ENCODE peak calls at places on chromosome 18, in four cellular contexts. Q is GM13977, I is PC-3, A is A549. D is an unnamed sample.

GRCh38 chr18:58132595-58133191 is 88.7 kb downstream of the NEDD4L start:
- DNase-seq in Q (no peak), I (no peak), A (no peak), D (no peak)

GRCh38 chr18:69853061-69853460 is 94.6 kb downstream of the CD226 start:
- DNase-seq in I (no peak), A (no peak), Q (no peak), D (no peak)

GRCh38 chr18:49431563-49431962 is 28.9 kb downstream of the DYM start:
- DNase-seq in Q (no peak), I (no peak), A (no peak), D (no peak)

GRCh38 chr18:9215221-9215933 is 78.8 kb downstream of the ANKRD12 start:
- DNase-seq in A (no peak), Q (no peak), I (no peak), D (no peak)

GRCh38 chr18:45891806-45892205 is 66.3 kb downstream of the SIGLEC15 start:
- DNase-seq in Q (no peak), A (no peak), I (no peak), D (no peak)

GRCh38 chr18:60905699-60906098 is 427.5 kb upstream of the CDH20 start:
- DNase-seq in Q (no peak), A (no peak), I (no peak), D (no peak)

GRCh38 chr18:24764766-24765165 is 304.3 kb downstream of the HRH4 start:
- DNase-seq in A (no peak), Q (no peak), I (no peak), D (no peak)

GRCh38 chr18:49778826-49779465 is 34.4 kb downstream of the ACAA2 start:
- DNase-seq in I (no peak), Q (no peak), A (no peak), D (no peak)

GRCh38 chr18:7601249-7601620 is 34.1 kb downstream of the PTPRM start:
- DNase-seq in I (peak; percentile 70), Q (no peak), A (no peak), D (no peak)

GRCh38 chr18:14920976-14921375 is 173.0 kb downstream of the ANKRD30B start:
- DNase-seq in I (no peak), Q (no peak), A (no peak), D (no peak)

GRCh38 chr18:415627-416612 is 84.6 kb downstream of the COLEC12 start:
- DNase-seq in A (no peak), I (peak; percentile 58), Q (no peak), D (no peak)

GRCh38 chr18:76466410-76466991 is 28.5 kb downstream of the ZNF516 start:
- DNase-seq in Q (no peak), I (no peak), A (no peak), D (no peak)

GRCh38 chr18:67417864-67418523 is 98.5 kb downstream of the DSEL start:
- DNase-seq in Q (peak; percentile 21), I (peak; percentile 59), A (peak; percentile 8), D (no peak)

GRCh38 chr18:70693196-70693595 is 404.4 kb downstream of the SOCS6 start:
- DNase-seq in Q (no peak), I (no peak), A (no peak), D (no peak)

GRCh38 chr18:76518543-76519155 is 23.6 kb upstream of the ZNF516 start:
- DNase-seq in A (no peak), Q (no peak), I (no peak), D (no peak)

GRCh38 chr18:21484851-21485636 is 115.5 kb downstream of the ESCO1 start:
- DNase-seq in A (no peak), I (peak; percentile 15), Q (no peak), D (no peak)

GRCh38 chr18:61595615-61596014 is 262.4 kb downstream of the CDH20 start:
- DNase-seq in Q (no peak), I (no peak), A (no peak), D (no peak)

GRCh38 chr18:38025433-38026038 is 459.9 kb upstream of the CELF4 start:
- DNase-seq in A (no peak), Q (no peak), I (peak; percentile 1), D (no peak)

GRCh38 chr18:7165846-7166393 is 48.3 kb upstream of the LAMA1 start:
- DNase-seq in I (no peak), Q (no peak), A (no peak), D (no peak)

GRCh38 chr18:10399465-10399864 is 55.0 kb upstream of the APCDD1 start:
- DNase-seq in I (no peak), Q (no peak), A (no peak), D (no peak)

GRCh38 chr18:28153485-28154065 is 23.4 kb downstream of the CDH2 start:
- DNase-seq in Q (no peak), I (no peak), A (no peak), D (no peak)

GRCh38 chr18:3871687-3872086 is 421.7 kb downstream of the TGIF1 start:
- DNase-seq in Q (no peak), A (no peak), I (no peak), D (no peak)

GRCh38 chr18:55337908-55338521 is 250.0 kb downstream of the TCF4 start:
- DNase-seq in I (no peak), Q (no peak), A (no peak), D (no peak)

GRCh38 chr18:55334875-55335274 is 253.1 kb downstream of the TCF4 start:
- DNase-seq in Q (no peak), A (no peak), I (no peak), D (no peak)

GRCh38 chr18:35345460-35345921 is 1.3 kb upstream of the ZNF24 start:
- DNase-seq in A (no peak), Q (peak; percentile 33), I (peak; percentile 2), D (no peak)

GRCh38 chr18:72866901-72867701 is 686 bp downstream of the NETO1 start:
- DNase-seq in I (no peak), A (no peak), Q (peak; percentile 38), D (no peak)

GRCh38 chr18:60987963-60988362 is 345.3 kb upstream of the CDH20 start:
- DNase-seq in A (no peak), Q (no peak), I (no peak), D (no peak)

GRCh38 chr18:63090334-63090733 is 229.2 kb downstream of the BCL2 start:
- DNase-seq in Q (no peak), A (no peak), I (no peak), D (no peak)

GRCh38 chr18:35862115-35862640 is 110.3 kb upstream of the RMP24 start:
- DNase-seq in Q (no peak), I (no peak), A (no peak), D (no peak)

GRCh38 chr18:75538727-75539126 is 111.2 kb upstream of the SMIM21 start:
- DNase-seq in Q (no peak), A (no peak), I (no peak), D (no peak)

GRCh38 chr18:48814490-48815181 is 136.1 kb downstream of the SMAD7 start:
- DNase-seq in I (no peak), A (no peak), Q (no peak), D (no peak)

GRCh38 chr18:53070706-53071105 is 730.7 kb downstream of the DCC start:
- DNase-seq in A (no peak), Q (no peak), I (no peak), D (no peak)

GRCh38 chr18:76493213-76494107 is 1.6 kb downstream of the ZNF516 start:
- DNase-seq in A (peak; percentile 54), I (no peak), Q (no peak), D (no peak)

GRCh38 chr18:40056085-40056484 is 1898.9 kb upstream of the PIK3C3 start:
- DNase-seq in I (no peak), A (no peak), Q (no peak), D (no peak)

GRCh38 chr18:24111936-24112335 is 26.9 kb upstream of the CABYR start:
- DNase-seq in Q (no peak), I (peak; percentile 19), A (no peak), D (no peak)

GRCh38 chr18:8536922-8537321 is 72.3 kb upstream of the RAB12 start:
- DNase-seq in I (no peak), Q (no peak), A (no peak), D (no peak)

GRCh38 chr18:27009293-27009692 is 143.8 kb upstream of the AQP4 start:
- DNase-seq in A (no peak), Q (no peak), I (no peak), D (no peak)

GRCh38 chr18:2538844-2539243 is 32.5 kb downstream of the METTL4 start:
- DNase-seq in A (no peak), Q (no peak), I (no peak), D (no peak)

GRCh38 chr18:70490008-70490933 is 201.4 kb downstream of the SOCS6 start:
- DNase-seq in I (peak; percentile 69), Q (peak; percentile 21), A (no peak), D (peak; percentile 24)

GRCh38 chr18:31190919-31191318 is 28.3 kb upstream of the DSC1 start:
- DNase-seq in A (no peak), Q (no peak), I (peak; percentile 52), D (no peak)

GRCh38 chr18:31199190-31199769 is 36.6 kb upstream of the DSC1 start:
- DNase-seq in I (peak; percentile 73), Q (no peak), A (peak; percentile 5), D (no peak)

GRCh38 chr18:31197676-31198075 is 35.0 kb upstream of the DSC1 start:
- DNase-seq in A (peak; percentile 4), Q (no peak), I (peak; percentile 34), D (no peak)

GRCh38 chr18:31192086-31192776 is 29.6 kb upstream of the DSC1 start:
- DNase-seq in Q (no peak), A (no peak), I (no peak), D (no peak)

DNA sequence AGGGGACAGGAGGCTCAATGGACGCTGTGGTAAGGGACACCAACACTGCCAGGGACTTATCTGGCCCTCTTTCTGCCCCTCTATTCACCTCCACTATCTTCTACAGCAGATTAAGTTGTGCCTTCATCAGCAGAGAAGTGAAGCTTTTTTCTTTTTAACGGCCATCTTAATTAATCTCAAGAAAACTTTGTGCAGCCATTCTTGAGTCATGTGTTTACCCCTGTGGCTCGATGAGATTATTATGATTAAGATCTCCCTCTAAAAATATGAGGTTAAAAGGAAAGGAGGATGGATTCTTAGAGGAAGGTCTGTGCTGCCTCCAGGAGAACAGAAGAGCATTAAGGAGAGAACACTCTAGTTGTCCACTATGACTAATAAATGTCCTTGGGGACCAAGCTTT is 32.4 kb upstream of the DSC1 start:
- DNase-seq in Q (no peak), A (no peak), I (no peak), D (no peak)
- TF ChIP-seq CTCF in Q (no peak), A (no peak), I (no peak), D (no peak)

DNA sequence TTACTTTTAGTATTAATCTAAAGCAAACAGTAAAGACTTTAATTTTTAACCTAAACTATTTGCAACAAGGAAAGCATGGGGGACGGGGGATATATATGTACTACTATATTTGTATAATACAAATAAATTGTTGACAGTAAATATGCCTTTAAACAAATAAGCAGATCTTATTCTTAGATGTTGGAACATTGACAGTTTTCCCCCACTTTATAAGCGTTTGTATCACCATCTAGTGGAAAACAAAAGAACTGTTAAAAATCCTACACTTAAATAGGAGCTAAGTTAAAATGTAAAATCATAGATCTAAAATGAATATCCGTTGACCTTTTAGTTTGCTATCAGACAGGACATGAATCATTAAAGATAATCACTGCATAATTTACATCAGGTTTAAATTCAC is 50.0 kb downstream of the RBBP8 start:
- DNase-seq in I (peak; percentile 67), A (peak; percentile 6), Q (no peak), D (peak; percentile 27)
- TF ChIP-seq CTCF in I (peak; percentile 69), A (peak; percentile 54), Q (peak; percentile 53), D (peak; percentile 42)

GRCh38 chr18:11741505-11742145 is 52.6 kb downstream of the GNAL start:
- DNase-seq in Q (peak; percentile 71), I (peak; percentile 42), A (peak; percentile 68), D (no peak)
- TF ChIP-seq CTCF in Q (peak; percentile 59), I (peak; percentile 75), A (peak; percentile 39), D (peak; percentile 77)

GRCh38 chr18:56728741-56729140 is 77.6 kb downstream of the WDR7 start:
- DNase-seq in Q (no peak), A (no peak), I (no peak), D (no peak)
- TF ChIP-seq CTCF in Q (no peak), A (no peak), I (no peak), D (no peak)